ENCODE peak calls at places on chromosomes 3 and 15, in five cellular contexts. E is fibroblast of mammary gland, D is astrocyte of the spinal cord, Q is fibroblast of villous mesenchyme, M is colonic mucosa. B is an unnamed sample.

GRCh38 chr3:17551333-17551732 is 191.1 kb downstream of the TBC1D5 start:
- DNase-seq in E (no peak), D (no peak), Q (no peak), M (no peak), B (peak; percentile 2)

GRCh38 chr3:51337666-51338065 is 47.4 kb upstream of the MANF start:
- DNase-seq in E (no peak), D (no peak), Q (no peak), M (no peak), B (no peak)

GRCh38 chr3:124383051-124383450 is 347.2 kb upstream of the UMPS start:
- DNase-seq in E (no peak), D (no peak), Q (peak; percentile 18), M (no peak), B (no peak)

GRCh38 chr3:141343824-141344223 is 24.5 kb upstream of the ZBTB38 start:
- DNase-seq in E (no peak), D (no peak), Q (no peak), M (no peak), B (no peak)

GRCh38 chr15:63043391-63044076 is 987 bp downstream of the TPM1 start:
- DNase-seq in E (no peak), D (peak; percentile 21), Q (peak; percentile 30), M (peak; percentile 60), B (no peak)

GRCh38 chr15:101121511-101122090 is 130.2 kb downstream of the CHSY1 start:
- DNase-seq in E (peak; percentile 57), D (peak; percentile 76), Q (peak; percentile 92), M (peak; percentile 58), B (no peak)

GRCh38 chr3:141255864-141256263 is 24.2 kb downstream of the PXYLP1 start:
- DNase-seq in E (peak; percentile 53), D (no peak), Q (peak; percentile 35), M (no peak), B (no peak)

GRCh38 chr15:96330450-96331140 is at the start of gene NR2F2:
- DNase-seq in E (peak; percentile 98), D (peak; percentile 100), Q (peak; percentile 99), M (peak; percentile 95), B (peak; percentile 95)

GRCh38 chr15:64004059-64004458 is 42.2 kb downstream of the DAPK2 start:
- DNase-seq in E (no peak), D (no peak), Q (no peak), M (no peak), B (no peak)

GRCh38 chr15:77483426-77483825 is 62.7 kb downstream of the HMG20A start:
- DNase-seq in E (no peak), D (peak; percentile 65), Q (no peak), M (no peak), B (no peak)

GRCh38 chr15:77481670-77482069 is 61.0 kb downstream of the HMG20A start:
- DNase-seq in E (peak; percentile 65), D (no peak), Q (peak; percentile 37), M (no peak), B (no peak)

GRCh38 chr15:77484994-77485393 is 64.3 kb downstream of the HMG20A start:
- DNase-seq in E (no peak), D (no peak), Q (no peak), M (no peak), B (no peak)

GRCh38 chr15:77480859-77481258 is 60.2 kb downstream of the HMG20A start:
- DNase-seq in E (no peak), D (no peak), Q (no peak), M (no peak), B (no peak)

GRCh38 chr15:77482570-77482969 is 61.9 kb downstream of the HMG20A start:
- DNase-seq in E (peak; percentile 77), D (peak; percentile 85), Q (peak; percentile 80), M (no peak), B (peak; percentile 84)
- H3K4me3 ChIP-seq in E (no peak overlapping the region), D (no peak overlapping the region), Q (no peak overlapping the region), M (no peak overlapping the region), B (no peak overlapping the region)

DNA sequence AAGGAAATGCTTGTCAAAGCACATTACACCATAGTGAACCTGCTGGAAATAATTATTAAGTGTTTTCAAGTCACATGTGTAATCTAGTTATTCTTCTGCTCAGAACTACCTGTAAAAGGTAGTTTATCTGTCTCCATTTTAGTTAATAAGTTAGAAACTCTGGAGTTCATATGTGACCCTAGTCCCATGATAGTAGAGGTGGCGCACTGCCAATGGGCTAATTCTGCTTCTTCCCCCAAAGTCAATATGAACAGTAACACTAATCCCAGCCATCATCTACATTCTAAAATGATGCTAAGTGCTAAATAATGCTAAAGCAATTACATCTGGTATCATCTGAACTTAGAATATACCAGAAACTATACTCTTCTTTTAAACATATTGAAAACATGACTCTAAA is 361.0 kb upstream of the NECTIN3 start:
- DNase-seq in E (no peak), D (no peak), Q (no peak), M (no peak), B (no peak)
- TF ChIP-seq CTCF in E (no peak), D (no peak), Q (no peak), M (no peak), B (no peak)

DNA sequence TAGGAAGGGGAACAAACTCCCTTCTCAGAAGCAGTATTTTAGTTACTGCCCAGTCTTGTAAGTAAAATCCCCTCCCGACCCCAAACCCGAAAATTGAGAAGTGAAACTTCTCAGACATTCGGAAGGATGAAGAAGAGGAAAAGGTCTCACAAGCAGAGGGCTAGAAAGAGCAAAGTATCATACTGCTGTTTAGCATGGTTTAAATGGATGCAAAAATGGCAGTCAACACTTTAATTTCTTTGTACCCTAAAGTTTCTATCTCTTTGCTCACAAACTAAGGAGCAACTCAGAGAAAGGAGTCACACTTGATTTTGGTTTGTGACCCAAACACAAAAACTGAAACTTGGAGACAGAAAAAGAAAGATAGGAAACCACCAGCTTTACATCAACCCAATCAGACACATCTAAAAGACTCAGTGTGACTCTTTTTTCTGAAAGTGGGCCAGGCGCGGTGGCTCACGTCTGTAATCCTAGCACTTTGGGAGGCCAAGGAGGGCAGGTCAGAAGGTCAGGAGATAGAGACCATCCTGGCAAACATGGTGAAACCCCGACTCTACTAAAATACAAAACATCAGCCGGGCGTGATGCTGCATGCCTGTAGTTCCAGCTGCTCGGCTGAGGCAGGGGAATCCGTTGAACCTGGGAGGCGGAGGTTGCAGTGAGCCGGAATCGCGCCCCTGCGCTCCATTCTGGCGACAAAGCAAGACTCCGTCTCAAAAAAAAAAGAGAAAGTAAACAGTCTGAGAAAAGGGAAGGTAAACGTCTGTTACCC is 63.2 kb upstream of the ATP11B start:
- DNase-seq in E (no peak), D (no peak), Q (no peak), M (no peak), B (no peak)
- H3K4me3 ChIP-seq in E (no peak overlapping the region), D (no peak overlapping the region), Q (no peak overlapping the region), M (no peak overlapping the region), B (no peak overlapping the region)

GRCh38 chr3:133487204-133487603 is 86.3 kb upstream of the CDV3 start:
- DNase-seq in E (no peak), D (no peak), Q (no peak), M (peak; percentile 90), B (no peak)
- TF ChIP-seq CTCF in E (no peak), D (no peak), Q (no peak), M (no peak), B (no peak)

GRCh38 chr3:186493507-186493906 is 50.7 kb downstream of the CRYGS start:
- DNase-seq in E (no peak), D (peak; percentile 21), Q (no peak), M (no peak), B (no peak)
- H3K4me3 ChIP-seq in E (no peak overlapping the region), D (no peak overlapping the region), Q (no peak overlapping the region), M (no peak overlapping the region), B (no peak overlapping the region)

GRCh38 chr3:60453326-60453725 is 797.9 kb downstream of the FHIT start:
- DNase-seq in E (no peak), D (no peak), Q (no peak), M (no peak), B (no peak)

GRCh38 chr3:60461199-60461598 is 790.1 kb downstream of the FHIT start:
- DNase-seq in E (peak; percentile 69), D (no peak), Q (peak; percentile 28), M (no peak), B (no peak)

DNA sequence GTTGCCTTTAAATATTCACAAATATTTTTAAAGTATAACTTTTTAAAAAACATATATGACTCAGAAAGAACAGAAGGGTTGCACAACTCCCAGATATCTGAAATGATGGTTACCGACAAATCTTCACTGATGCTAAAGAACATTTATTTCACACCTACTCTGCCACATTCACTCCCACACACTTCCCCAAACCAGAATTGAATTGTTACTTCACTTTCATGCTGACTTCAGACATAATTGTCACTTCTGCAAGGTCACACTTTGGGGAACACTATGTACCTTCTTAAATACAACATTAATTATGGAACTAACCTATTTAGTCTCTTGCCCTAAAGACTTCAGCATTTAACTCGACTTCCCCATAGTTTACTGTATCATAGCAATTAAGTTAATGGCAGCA is 795.1 kb downstream of the FHIT start:
- DNase-seq in E (peak; percentile 15), D (no peak), Q (no peak), M (no peak), B (no peak)
- TF ChIP-seq CTCF in E (no peak), D (no peak), Q (no peak), M (no peak), B (no peak)